ENCODE peak calls at places on chromosomes 7 and 10, in nine cellular contexts. T is foreskin melanocyte; B is stimulated activated CD4-positive, alpha-beta T cell treated with anti-CD3 and anti-CD28 coated beads, TNF-alpha, amount 100 ng/mL, for 24 hours; C is aorta; H is NCI-H146; J is MCF 10A; X is T-helper 1 cell; K is CD4-positive, alpha-beta T cell; E is NCI-H1092. O is an unnamed sample.

GRCh38 chr10:25014579-25014978 is 1.4 kb downstream of the ENKUR start:
- DNase-seq in E (no peak), T (no peak), K (no peak), C (no peak), B (no peak), X (no peak), J (no peak), H (no peak), O (no peak)

GRCh38 chr10:69239816-69240434 is 19.8 kb downstream of the HKDC1 start:
- DNase-seq in H (no peak), B (no peak), K (no peak), E (no peak), J (peak; percentile 53), C (peak; percentile 72), X (no peak), T (no peak), O (no peak)

GRCh38 chr10:126041804-126042231 is 145.5 kb downstream of the FANK1 start:
- DNase-seq in B (peak; percentile 47), T (peak; percentile 93), K (peak; percentile 25), J (no peak), H (peak; percentile 38), E (no peak), C (peak; percentile 96), X (peak; percentile 30), O (peak; percentile 74)

GRCh38 chr10:69629897-69630650 is at the start of gene FAM241B:
- DNase-seq in T (no peak), H (peak; percentile 80), X (peak; percentile 71), C (peak; percentile 79), E (peak; percentile 51), B (peak; percentile 61), K (peak; percentile 68), J (peak; percentile 63), O (peak; percentile 64)

GRCh38 chr7:47744883-47745282 is 163.0 kb upstream of the TNS3 start:
- DNase-seq in B (no peak), C (no peak), H (no peak), E (no peak), K (no peak), X (no peak), T (no peak), J (no peak), O (no peak)

GRCh38 chr7:12358694-12359093 is 45.0 kb downstream of the VWDE start:
- DNase-seq in T (no peak), B (no peak), X (no peak), H (no peak), J (no peak), C (no peak), E (no peak), K (no peak), O (no peak)

GRCh38 chr10:106873770-106874717 is 290.5 kb downstream of the SORCS1 start:
- DNase-seq in X (no peak), T (no peak), C (no peak), H (no peak), B (no peak), J (no peak), K (no peak), E (no peak), O (no peak)

GRCh38 chr7:94055963-94056362 is 51.8 kb upstream of the BET1 start:
- DNase-seq in B (no peak), K (no peak), H (no peak), X (no peak), T (no peak), J (no peak), E (no peak), C (no peak), O (no peak)

GRCh38 chr7:16070806-16071205 is 350.5 kb downstream of the CRPPA start:
- DNase-seq in E (no peak), T (no peak), J (no peak), C (no peak), H (no peak), X (no peak), K (no peak), B (no peak), O (no peak)

GRCh38 chr7:149281508-149282330 is 19.7 kb downstream of the ZNF783 start:
- DNase-seq in T (no peak), H (no peak), K (no peak), C (no peak), B (no peak), J (no peak), E (no peak), X (no peak), O (no peak)

GRCh38 chr7:39317107-39317506 is 249.1 kb upstream of the YAE1 start:
- DNase-seq in T (no peak), X (no peak), E (no peak), C (no peak), B (no peak), K (no peak), H (no peak), J (no peak), O (no peak)

GRCh38 chr10:129849452-129849750 is 114.7 kb downstream of the EBF3 start:
- DNase-seq in B (no peak), T (no peak), E (no peak), K (no peak), J (no peak), C (no peak), X (no peak), H (no peak), O (no peak)

GRCh38 chr7:32515890-32516550 is 20.7 kb downstream of the AVL9 start:
- DNase-seq in K (no peak), X (no peak), E (no peak), C (no peak), T (no peak), H (no peak), B (no peak), J (no peak), O (no peak)

GRCh38 chr10:128422999-128423398 is 296.8 kb upstream of the MKI67 start:
- DNase-seq in X (no peak), C (no peak), E (no peak), H (no peak), J (no peak), T (no peak), K (no peak), B (no peak), O (no peak)

GRCh38 chr7:121575194-121575766 is 179.2 kb upstream of the FAM3C start:
- DNase-seq in C (no peak), K (no peak), E (no peak), H (peak; percentile 34), J (no peak), T (no peak), B (no peak), X (no peak), O (no peak)

GRCh38 chr10:68756246-68756645 is 35.2 kb downstream of the CCAR1 start:
- DNase-seq in C (no peak), T (no peak), K (no peak), H (no peak), B (no peak), X (no peak), E (no peak), J (no peak), O (no peak)

GRCh38 chr10:30420266-30420665 is 13.7 kb upstream of the MAP3K8 start:
- DNase-seq in K (no peak), B (no peak), T (no peak), X (no peak), H (no peak), J (no peak), E (no peak), C (no peak), O (no peak)

GRCh38 chr7:121504478-121504877 is 108.4 kb upstream of the FAM3C start:
- DNase-seq in J (peak; percentile 77), K (no peak), T (peak; percentile 89), B (no peak), H (no peak), E (no peak), X (no peak), C (peak; percentile 68), O (no peak)

GRCh38 chr10:116490028-116490662 is 55.6 kb upstream of the PNLIP start:
- DNase-seq in H (no peak), J (peak; percentile 45), X (no peak), E (no peak), B (no peak), K (no peak), T (peak; percentile 24), C (no peak), O (no peak)

GRCh38 chr10:101468159-101468558 is 114.2 kb downstream of the BTRC start:
- DNase-seq in K (no peak), B (no peak), H (no peak), X (no peak), E (no peak), J (no peak), C (no peak), T (no peak), O (no peak)

GRCh38 chr10:5888843-5889623 is 660 bp downstream of the ANKRD16 start:
- DNase-seq in X (peak; percentile 25), E (no peak), K (peak; percentile 23), C (peak; percentile 55), B (peak; percentile 11), H (peak; percentile 71), T (no peak), J (peak; percentile 27), O (peak; percentile 46)

GRCh38 chr10:52703898-52704297 is 68.7 kb downstream of the MBL2 start:
- DNase-seq in J (no peak), B (no peak), T (no peak), H (no peak), C (no peak), X (no peak), K (no peak), E (no peak), O (no peak)

GRCh38 chr7:129779602-129780256 is 168.2 kb downstream of the NRF1 start:
- DNase-seq in X (no peak), K (no peak), B (no peak), E (peak; percentile 36), J (peak; percentile 81), H (peak; percentile 64), T (no peak), C (no peak), O (no peak)

GRCh38 chr10:110772454-110773025 is 99.2 kb upstream of the PDCD4 start:
- DNase-seq in T (no peak), B (no peak), C (no peak), E (no peak), X (no peak), K (no peak), J (no peak), H (peak; percentile 55), O (no peak)

GRCh38 chr10:53006663-53007610 is 234.4 kb upstream of the MBL2 start:
- DNase-seq in B (no peak), E (no peak), C (no peak), J (no peak), K (no peak), T (no peak), X (no peak), H (peak; percentile 34), O (no peak)

GRCh38 chr10:1036341-1036791 is 10.7 kb upstream of the IDI2 start:
- DNase-seq in X (no peak), E (no peak), H (no peak), K (no peak), T (no peak), B (no peak), J (peak; percentile 90), C (no peak), O (no peak)

GRCh38 chr10:88642991-88643390 is 21.3 kb upstream of the LIPF start:
- DNase-seq in B (no peak), E (no peak), T (no peak), C (no peak), X (no peak), J (peak; percentile 42), K (no peak), H (no peak), O (no peak)

GRCh38 chr10:63133787-63134557 is 844 bp downstream of the NRBF2 start:
- DNase-seq in H (no peak), B (no peak), C (no peak), E (no peak), T (no peak), X (no peak), K (no peak), J (no peak), O (no peak)

GRCh38 chr7:108328174-108328651 is 128.0 kb downstream of the NRCAM start:
- DNase-seq in J (no peak), T (no peak), X (no peak), H (peak; percentile 20), K (no peak), B (no peak), E (no peak), C (no peak), O (no peak)

GRCh38 chr10:119087271-119087897 is 6.8 kb upstream of the EIF3A start:
- DNase-seq in B (no peak), T (no peak), E (no peak), C (no peak), X (no peak), J (no peak), H (peak; percentile 36), K (no peak), O (no peak)

GRCh38 chr7:19143930-19144574 is 1.2 kb downstream of the FERD3L start:
- DNase-seq in B (no peak), X (no peak), J (no peak), E (no peak), T (no peak), K (no peak), C (no peak), H (no peak), O (no peak)

O was measured in naive thymus-derived CD8-positive, alpha-beta T cell.